ENCODE peak calls at places on chromosomes 13 and 19, in six cellular contexts. One of them, this sample, is unnamed.

GRCh38 chr19:1131718-1132552 is 28.1 kb downstream of the GPX4 start:
- DNase-seq in Panc1: no peak
- DNase-seq in omental fat pad: peak
- DNase-seq in HFFc6: peak
- DNase-seq in ovary: peak
- DNase-seq in right atrium auricular region: peak
- DNase-seq in this sample: peak

GRCh38 chr13:36148436-36148835 is 17.3 kb upstream of the DCLK1 start:
- DNase-seq in Panc1: no peak
- DNase-seq in omental fat pad: no peak
- DNase-seq in HFFc6: no peak
- DNase-seq in ovary: no peak
- DNase-seq in right atrium auricular region: no peak
- DNase-seq in this sample: no peak

GRCh38 chr19:55581828-55582223 is 1.2 kb upstream of the ZNF579 start:
- DNase-seq in Panc1: no peak
- DNase-seq in omental fat pad: no peak
- DNase-seq in HFFc6: no peak
- DNase-seq in ovary: no peak
- DNase-seq in right atrium auricular region: no peak
- DNase-seq in this sample: no peak

GRCh38 chr13:39874331-39875055 is 219.0 kb downstream of the COG6 start:
- DNase-seq in Panc1: no peak
- DNase-seq in omental fat pad: no peak
- DNase-seq in HFFc6: no peak
- DNase-seq in ovary: no peak
- DNase-seq in right atrium auricular region: no peak
- DNase-seq in this sample: no peak

GRCh38 chr19:1767464-1767933 is 14.2 kb downstream of the ONECUT3 start:
- DNase-seq in Panc1: no peak
- DNase-seq in omental fat pad: no peak
- DNase-seq in HFFc6: no peak
- DNase-seq in ovary: no peak
- DNase-seq in right atrium auricular region: no peak
- DNase-seq in this sample: no peak

GRCh38 chr19:43649514-43649913 is 9.9 kb upstream of the CADM4 start:
- DNase-seq in Panc1: no peak
- DNase-seq in omental fat pad: no peak
- DNase-seq in HFFc6: no peak
- DNase-seq in ovary: no peak
- DNase-seq in right atrium auricular region: no peak
- DNase-seq in this sample: no peak

GRCh38 chr19:58409010-58409790 is 751 bp downstream of the ZNF584 start:
- DNase-seq in Panc1: no peak
- DNase-seq in omental fat pad: no peak
- DNase-seq in HFFc6: no peak
- DNase-seq in ovary: peak
- DNase-seq in right atrium auricular region: no peak
- DNase-seq in this sample: no peak

GRCh38 chr13:33004454-33004853 is 11.8 kb upstream of the KL start:
- DNase-seq in Panc1: no peak
- DNase-seq in omental fat pad: no peak
- DNase-seq in HFFc6: no peak
- DNase-seq in ovary: no peak
- DNase-seq in right atrium auricular region: no peak
- DNase-seq in this sample: no peak

GRCh38 chr13:76884167-76884566 is 2.0 kb downstream of the KCTD12 start:
- DNase-seq in Panc1: no peak
- DNase-seq in omental fat pad: no peak
- DNase-seq in HFFc6: no peak
- DNase-seq in ovary: peak
- DNase-seq in right atrium auricular region: peak
- DNase-seq in this sample: no peak

GRCh38 chr13:49985129-49985528 is 11.7 kb upstream of the TRIM13 start:
- DNase-seq in Panc1: no peak
- DNase-seq in omental fat pad: no peak
- DNase-seq in HFFc6: no peak
- DNase-seq in ovary: no peak
- DNase-seq in right atrium auricular region: no peak
- DNase-seq in this sample: no peak

GRCh38 chr13:50334092-50334778 is 319.0 kb downstream of the KCNRG start:
- DNase-seq in Panc1: no peak
- DNase-seq in omental fat pad: no peak
- DNase-seq in HFFc6: no peak
- DNase-seq in ovary: no peak
- DNase-seq in right atrium auricular region: no peak
- DNase-seq in this sample: no peak

GRCh38 chr13:50574731-50575130 is 268.8 kb downstream of the DLEU7 start:
- DNase-seq in Panc1: no peak
- DNase-seq in omental fat pad: no peak
- DNase-seq in HFFc6: no peak
- DNase-seq in ovary: no peak
- DNase-seq in right atrium auricular region: no peak
- DNase-seq in this sample: peak

GRCh38 chr13:31394491-31394890 is 194.7 kb downstream of the B3GLCT start:
- DNase-seq in Panc1: no peak
- DNase-seq in omental fat pad: no peak
- DNase-seq in HFFc6: no peak
- DNase-seq in ovary: no peak
- DNase-seq in right atrium auricular region: no peak
- DNase-seq in this sample: no peak

GRCh38 chr19:33894787-33895186 is 98.1 kb downstream of the KCTD15 start:
- DNase-seq in Panc1: no peak
- DNase-seq in omental fat pad: no peak
- DNase-seq in HFFc6: no peak
- DNase-seq in ovary: no peak
- DNase-seq in right atrium auricular region: no peak
- DNase-seq in this sample: no peak

GRCh38 chr19:34041922-34042521 is 130.3 kb upstream of the LSM14A start:
- DNase-seq in Panc1: peak
- DNase-seq in omental fat pad: peak
- DNase-seq in HFFc6: peak
- DNase-seq in ovary: peak
- DNase-seq in right atrium auricular region: peak
- DNase-seq in this sample: peak

GRCh38 chr19:16778796-16779411 is 50.3 kb upstream of the SIN3B start:
- DNase-seq in Panc1: peak
- DNase-seq in omental fat pad: no peak
- DNase-seq in HFFc6: peak
- DNase-seq in ovary: no peak
- DNase-seq in right atrium auricular region: no peak
- DNase-seq in this sample: no peak
- TF ChIP-seq CTCF in Panc1: peak
- TF ChIP-seq CTCF in omental fat pad: no peak
- TF ChIP-seq CTCF in HFFc6: peak
- TF ChIP-seq CTCF in ovary: no peak
- TF ChIP-seq CTCF in right atrium auricular region: peak
- TF ChIP-seq CTCF in this sample: peak

GRCh38 chr19:16880884-16881554 is 7.8 kb upstream of the F2RL3 start:
- DNase-seq in Panc1: no peak
- DNase-seq in omental fat pad: no peak
- DNase-seq in HFFc6: no peak
- DNase-seq in ovary: no peak
- DNase-seq in right atrium auricular region: no peak
- DNase-seq in this sample: no peak
- TF ChIP-seq CTCF in Panc1: no peak
- TF ChIP-seq CTCF in omental fat pad: no peak
- TF ChIP-seq CTCF in HFFc6: no peak
- TF ChIP-seq CTCF in ovary: no peak
- TF ChIP-seq CTCF in right atrium auricular region: no peak
- TF ChIP-seq CTCF in this sample: no peak

GRCh38 chr19:41804327-41804726 is 7.9 kb downstream of the CEACAM3 start:
- DNase-seq in Panc1: no peak
- DNase-seq in omental fat pad: no peak
- DNase-seq in HFFc6: no peak
- DNase-seq in ovary: no peak
- DNase-seq in right atrium auricular region: no peak
- DNase-seq in this sample: no peak
- TF ChIP-seq CTCF in Panc1: no peak
- TF ChIP-seq CTCF in omental fat pad: no peak
- TF ChIP-seq CTCF in HFFc6: no peak
- TF ChIP-seq CTCF in ovary: no peak
- TF ChIP-seq CTCF in right atrium auricular region: no peak
- TF ChIP-seq CTCF in this sample: no peak

GRCh38 chr19:41706741-41707501 is 1.5 kb upstream of the CEACAM5 start:
- DNase-seq in Panc1: peak
- DNase-seq in omental fat pad: no peak
- DNase-seq in HFFc6: peak
- DNase-seq in ovary: no peak
- DNase-seq in right atrium auricular region: no peak
- DNase-seq in this sample: no peak
- TF ChIP-seq CTCF in Panc1: peak
- TF ChIP-seq CTCF in omental fat pad: no peak
- TF ChIP-seq CTCF in HFFc6: peak
- TF ChIP-seq CTCF in ovary: no peak
- TF ChIP-seq CTCF in right atrium auricular region: peak
- TF ChIP-seq CTCF in this sample: peak

GRCh38 chr19:11247391-11247790 is 8.0 kb downstream of the ANGPTL8 start:
- DNase-seq in Panc1: no peak
- DNase-seq in omental fat pad: no peak
- DNase-seq in HFFc6: no peak
- DNase-seq in ovary: peak
- DNase-seq in right atrium auricular region: peak
- DNase-seq in this sample: no peak
- TF ChIP-seq CTCF in Panc1: no peak
- TF ChIP-seq CTCF in omental fat pad: no peak
- TF ChIP-seq CTCF in HFFc6: no peak
- TF ChIP-seq CTCF in ovary: no peak
- TF ChIP-seq CTCF in right atrium auricular region: no peak
- TF ChIP-seq CTCF in this sample: no peak

GRCh38 chr13:73542446-73542845 is 483.6 kb downstream of the KLF5 start:
- DNase-seq in Panc1: no peak
- DNase-seq in omental fat pad: no peak
- DNase-seq in HFFc6: no peak
- DNase-seq in ovary: no peak
- DNase-seq in right atrium auricular region: no peak
- DNase-seq in this sample: no peak

GRCh38 chr13:73547239-73547638 is 488.4 kb downstream of the KLF5 start:
- DNase-seq in Panc1: no peak
- DNase-seq in omental fat pad: no peak
- DNase-seq in HFFc6: no peak
- DNase-seq in ovary: no peak
- DNase-seq in right atrium auricular region: no peak
- DNase-seq in this sample: no peak

GRCh38 chr13:73549717-73550116 is 490.9 kb downstream of the KLF5 start:
- DNase-seq in Panc1: no peak
- DNase-seq in omental fat pad: no peak
- DNase-seq in HFFc6: no peak
- DNase-seq in ovary: no peak
- DNase-seq in right atrium auricular region: no peak
- DNase-seq in this sample: no peak

GRCh38 chr13:73548444-73548843 is 489.6 kb downstream of the KLF5 start:
- DNase-seq in Panc1: no peak
- DNase-seq in omental fat pad: no peak
- DNase-seq in HFFc6: no peak
- DNase-seq in ovary: no peak
- DNase-seq in right atrium auricular region: no peak
- DNase-seq in this sample: no peak

GRCh38 chr13:73544175-73544574 is 485.4 kb downstream of the KLF5 start:
- DNase-seq in Panc1: no peak
- DNase-seq in omental fat pad: no peak
- DNase-seq in HFFc6: no peak
- DNase-seq in ovary: no peak
- DNase-seq in right atrium auricular region: no peak
- DNase-seq in this sample: no peak
- TF ChIP-seq CTCF in Panc1: no peak
- TF ChIP-seq CTCF in omental fat pad: no peak
- TF ChIP-seq CTCF in HFFc6: peak
- TF ChIP-seq CTCF in ovary: no peak
- TF ChIP-seq CTCF in right atrium auricular region: no peak
- TF ChIP-seq CTCF in this sample: no peak

GRCh38 chr13:108508263-108508662 is 121.1 kb upstream of the MYO16 start:
- DNase-seq in Panc1: no peak
- DNase-seq in omental fat pad: no peak
- DNase-seq in HFFc6: no peak
- DNase-seq in ovary: no peak
- DNase-seq in right atrium auricular region: no peak
- DNase-seq in this sample: no peak
- TF ChIP-seq CTCF in Panc1: peak
- TF ChIP-seq CTCF in omental fat pad: no peak
- TF ChIP-seq CTCF in HFFc6: no peak
- TF ChIP-seq CTCF in ovary: no peak
- TF ChIP-seq CTCF in right atrium auricular region: peak
- TF ChIP-seq CTCF in this sample: no peak

This sample was measured in AG09309.